ENCODE peak calls at places on chromosomes 13 and 19, in ten cellular contexts. Q, N, U, P, L, F, T, Y, C and O are unnamed samples.

GRCh38 chr13:44578064-44578394 is 1.9 kb upstream of the TSC22D1 start:
- DNase-seq in P (peak), T (no peak), C (peak), Y (no peak), L (no peak), F (no peak), Q (peak), U (no peak), N (no peak), O (no peak)

GRCh38 chr13:111323549-111323948 is 3.1 kb downstream of the TEX29 start:
- DNase-seq in P (no peak), F (no peak), Q (no peak), U (no peak), Y (no peak), T (no peak), N (no peak), L (peak), C (no peak), O (no peak)

GRCh38 chr13:114136576-114136975 is 4.2 kb upstream of the RASA3 start:
- DNase-seq in Q (no peak), L (no peak), F (peak), P (no peak), N (no peak), U (no peak), T (no peak), C (no peak), Y (no peak), O (no peak)

GRCh38 chr19:2087621-2088100 is 8.5 kb downstream of the MOB3A start:
- DNase-seq in N (no peak), U (no peak), L (no peak), C (no peak), F (no peak), Q (no peak), Y (no peak), T (no peak), P (no peak), O (no peak)

GRCh38 chr13:98403076-98403475 is 173.8 kb downstream of the STK24 start:
- DNase-seq in F (no peak), T (no peak), U (no peak), L (no peak), Q (no peak), Y (no peak), N (no peak), C (no peak), P (no peak), O (no peak)

GRCh38 chr19:27719034-27719433 is 1493.9 kb downstream of the UQCRFS1 start:
- DNase-seq in T (no peak), P (no peak), U (no peak), Y (no peak), Q (no peak), C (no peak), N (no peak), F (no peak), L (no peak), O (no peak)

GRCh38 chr13:44573790-44574465 is 2.2 kb downstream of the TSC22D1 start:
- DNase-seq in L (peak), U (no peak), N (peak), F (no peak), Q (no peak), T (no peak), P (peak), C (peak), Y (no peak), O (no peak)

GRCh38 chr19:10852098-10852800 is 4.0 kb downstream of the C19orf38 start:
- DNase-seq in F (no peak), L (no peak), N (peak), P (peak), Q (no peak), T (no peak), Y (no peak), C (peak), U (no peak), O (peak)

GRCh38 chr13:48221301-48222190 is 11.5 kb upstream of the ITM2B start:
- DNase-seq in N (no peak), U (no peak), Y (no peak), F (no peak), L (no peak), Q (no peak), T (no peak), C (no peak), P (peak), O (no peak)

GRCh38 chr13:22926176-22927007 is 254.4 kb upstream of the SGCG start:
- DNase-seq in L (peak), F (peak), U (peak), P (peak), N (no peak), Y (no peak), Q (no peak), C (no peak), T (peak), O (no peak)

GRCh38 chr13:86731987-86732386 is 932.8 kb upstream of the SLITRK6 start:
- DNase-seq in L (no peak), P (no peak), Q (no peak), T (no peak), Y (no peak), F (no peak), C (no peak), N (no peak), U (no peak), O (no peak)

GRCh38 chr13:37656247-37656940 is 57.8 kb upstream of the POSTN start:
- DNase-seq in L (no peak), Y (no peak), F (no peak), N (peak), C (peak), T (no peak), Q (no peak), U (no peak), P (peak), O (peak)

GRCh38 chr19:4922530-4923378 is 13.5 kb downstream of the UHRF1 start:
- DNase-seq in C (no peak), U (no peak), L (no peak), T (no peak), P (no peak), N (no peak), Y (no peak), Q (no peak), F (no peak), O (no peak)

GRCh38 chr13:60836821-60837220 is 439.8 kb downstream of the TDRD3 start:
- DNase-seq in N (no peak), Y (no peak), U (no peak), T (no peak), Q (no peak), L (no peak), C (no peak), F (no peak), P (no peak), O (no peak)

GRCh38 chr13:79503069-79503468 is 22.1 kb downstream of the NDFIP2 start:
- DNase-seq in C (no peak), P (no peak), F (no peak), L (no peak), Q (no peak), N (no peak), U (no peak), T (no peak), Y (no peak), O (no peak)

GRCh38 chr13:67574320-67575233 is 344.4 kb upstream of the PCDH9 start:
- DNase-seq in P (peak), F (no peak), T (no peak), U (no peak), L (no peak), C (no peak), Y (no peak), N (peak), Q (no peak), O (peak)

GRCh38 chr13:43100667-43101066 is 77.3 kb downstream of the DNAJC15 start:
- DNase-seq in C (no peak), F (no peak), Y (no peak), P (no peak), N (no peak), Q (no peak), L (no peak), T (no peak), U (no peak), O (no peak)

GRCh38 chr13:23851106-23851505 is 38.1 kb downstream of the MIPEP start:
- DNase-seq in C (no peak), P (peak), U (no peak), N (peak), T (no peak), F (no peak), Q (no peak), L (no peak), Y (no peak), O (no peak)

GRCh38 chr13:78160793-78161192 is 242.2 kb upstream of the EDNRB start:
- DNase-seq in T (no peak), L (no peak), F (no peak), C (no peak), Y (no peak), Q (no peak), N (peak), P (peak), U (peak), O (no peak)

GRCh38 chr19:40596608-40597328 is 4.4 kb upstream of the LTBP4 start:
- DNase-seq in F (peak), P (no peak), Y (no peak), L (peak), C (peak), N (peak), Q (no peak), T (peak), U (no peak), O (no peak)

GRCh38 chr13:24802074-24802473 is 38.1 kb downstream of the RNF17 start:
- DNase-seq in F (no peak), N (no peak), T (no peak), Y (no peak), C (peak), Q (no peak), L (no peak), U (no peak), P (peak), O (no peak)

GRCh38 chr13:111363121-111363520 is 42.7 kb downstream of the TEX29 start:
- DNase-seq in F (no peak), P (no peak), U (no peak), Y (no peak), Q (no peak), N (no peak), T (no peak), L (no peak), C (no peak), O (no peak)

GRCh38 chr13:47372742-47373141 is 475.9 kb upstream of the HTR2A start:
- DNase-seq in T (no peak), P (no peak), N (no peak), U (no peak), F (no peak), Q (no peak), L (peak), C (no peak), Y (no peak), O (no peak)

GRCh38 chr19:35533201-35533821 is at the start of gene GAPDHS:
- DNase-seq in L (no peak), Y (no peak), P (no peak), N (no peak), Q (no peak), T (no peak), F (no peak), C (no peak), U (no peak), O (no peak)

GRCh38 chr13:111117289-111117688 is 2.2 kb downstream of the ARHGEF7 start:
- DNase-seq in U (no peak), F (no peak), Q (no peak), L (no peak), T (no peak), Y (no peak), N (no peak), P (no peak), C (no peak), O (no peak)

GRCh38 chr19:8209111-8209964 is at the start of gene CERS4:
- DNase-seq in U (peak), L (peak), C (peak), N (peak), T (peak), P (no peak), F (peak), Q (peak), Y (peak), O (no peak)

GRCh38 chr19:10505583-10506229 is 2.5 kb upstream of the KEAP1 start:
- DNase-seq in C (peak), P (peak), U (peak), L (peak), F (peak), N (peak), Q (no peak), T (peak), Y (no peak), O (no peak)

GRCh38 chr13:53276265-53276664 is 247.7 kb downstream of the OLFM4 start:
- DNase-seq in U (no peak), C (no peak), L (peak), Q (no peak), F (no peak), T (no peak), Y (no peak), P (no peak), N (no peak), O (no peak)

GRCh38 chr19:49491030-49491803 is 3.8 kb downstream of the RPL13A start:
- DNase-seq in Q (no peak), Y (no peak), L (no peak), N (no peak), P (no peak), F (peak), C (no peak), U (no peak), T (no peak), O (no peak)

GRCh38 chr19:518292-519231 is 11.3 kb downstream of the TPGS1 start:
- DNase-seq in L (peak), N (no peak), C (no peak), Q (no peak), F (peak), P (no peak), U (no peak), T (no peak), Y (no peak), O (no peak)